ENCODE peak calls at places on chromosomes 6 and 20, in eight cellular contexts. D is tibial artery, J is WTC11, Q is progenitor cell of endocrine pancreas, Y is ovary, Z is T-helper 2 cell, N is hippocampal formation, B is cardiac fibroblast. U is an unnamed sample.

GRCh38 chr20:1964659-1965405 is 29.0 kb downstream of the PDYN start:
- DNase-seq in Z (no peak), N (no peak), Y (no peak), Q (no peak), B (no peak), D (no peak), J (no peak), U (no peak)

GRCh38 chr6:20362623-20363022 is 39.1 kb upstream of the E2F3 start:
- DNase-seq in Z (no peak), N (no peak), J (no peak), Q (no peak), Y (no peak), D (no peak), B (no peak), U (no peak)

GRCh38 chr6:137316626-137317025 is 97.4 kb upstream of the IFNGR1 start:
- DNase-seq in Q (no peak), Z (no peak), N (no peak), J (no peak), D (no peak), B (peak), Y (no peak), U (no peak)

GRCh38 chr6:148074735-148075134 is 267.9 kb upstream of the SASH1 start:
- DNase-seq in Z (no peak), D (no peak), N (no peak), B (no peak), J (no peak), Y (no peak), Q (no peak), U (no peak)

GRCh38 chr20:43444107-43444506 is 13.6 kb upstream of the SRSF6 start:
- DNase-seq in Q (no peak), Z (no peak), Y (no peak), B (no peak), N (no peak), D (no peak), J (no peak), U (no peak)

GRCh38 chr6:41527721-41528408 is 18.3 kb upstream of the FOXP4 start:
- DNase-seq in B (peak), Z (no peak), D (no peak), Y (no peak), Q (no peak), J (peak), N (no peak), U (no peak)

GRCh38 chr6:34771727-34772126 is 14.4 kb downstream of the SNRPC start:
- DNase-seq in B (peak), Y (no peak), Z (no peak), N (no peak), J (no peak), D (no peak), Q (no peak), U (peak)

GRCh38 chr20:24948939-24949679 is at the start of gene CST7:
- DNase-seq in D (no peak), Q (no peak), J (no peak), B (peak), Z (peak), Y (no peak), N (no peak), U (peak)

GRCh38 chr20:8073024-8073832 is 53.7 kb upstream of the TMX4 start:
- DNase-seq in J (no peak), D (no peak), Y (no peak), N (no peak), B (peak), Z (no peak), Q (no peak), U (peak)

GRCh38 chr6:153956807-153957206 is 82.2 kb upstream of the OPRM1 start:
- DNase-seq in Q (no peak), N (no peak), D (no peak), J (no peak), Z (no peak), Y (no peak), B (peak), U (peak)

GRCh38 chr20:2752631-2753455 is 47.6 kb downstream of the CPXM1 start:
- DNase-seq in Y (peak), N (no peak), Z (peak), Q (no peak), J (peak), B (peak), D (no peak), U (no peak)

GRCh38 chr6:27604986-27605385 is 132.1 kb upstream of the ZNF184 start:
- DNase-seq in Y (no peak), B (peak), N (no peak), Q (no peak), D (no peak), Z (no peak), J (no peak), U (peak)

GRCh38 chr20:61666471-61666832 is 399.2 kb downstream of the TAF4 start:
- DNase-seq in D (no peak), J (no peak), Q (no peak), B (no peak), Z (no peak), Y (no peak), N (no peak), U (no peak)

GRCh38 chr20:49552007-49552406 is 15.9 kb downstream of the PTGIS start:
- DNase-seq in Y (no peak), B (no peak), Z (no peak), J (no peak), N (no peak), D (no peak), Q (no peak), U (no peak)

GRCh38 chr6:11473008-11473740 is 64.4 kb upstream of the TMEM170B start:
- DNase-seq in Z (no peak), J (no peak), D (no peak), Q (no peak), B (no peak), Y (no peak), N (no peak), U (no peak)

GRCh38 chr6:39217177-39217864 is 12.0 kb downstream of the KCNK5 start:
- DNase-seq in Z (no peak), J (no peak), D (no peak), Q (no peak), N (no peak), Y (no peak), B (no peak), U (no peak)

GRCh38 chr6:45479834-45480696 is 102.3 kb upstream of the SUPT3H start:
- DNase-seq in Y (no peak), D (no peak), N (no peak), J (no peak), B (peak), Q (no peak), Z (no peak), U (peak)

GRCh38 chr20:63772781-63773520 is 33.4 kb downstream of the SLC2A4RG start:
- DNase-seq in J (no peak), Y (peak), Z (no peak), Q (no peak), D (no peak), N (no peak), B (peak), U (no peak)

U was measured in mammary epithelial cell.